ENCODE peak calls at places on chromosomes 5 and 9, in four cellular contexts. J, H, L and W are unnamed samples. For H3K4me1, the result is how much of the 10 kb centered on the place peaks cover.

GRCh38 chr5:83844320-83845068 is 123.8 kb upstream of the HAPLN1 start:
- DNase-seq in L (peak), J (peak), H (no peak), W (no peak)

GRCh38 chr5:38426986-38427950 is 129.2 kb downstream of the LIFR start:
- DNase-seq in H (no peak), J (no peak), L (no peak), W (no peak)

GRCh38 chr9:108272350-108272899 is 583.4 kb downstream of the ACTL7B start:
- DNase-seq in J (no peak), L (peak), H (no peak), W (peak)

GRCh38 chr9:127934248-127934647 is 3.4 kb downstream of the DPM2 start:
- DNase-seq in J (no peak), L (no peak), H (no peak), W (no peak)

GRCh38 chr5:73393606-73394489 is 54.7 kb downstream of the FOXD1 start:
- DNase-seq in H (no peak), L (no peak), J (no peak), W (no peak)

GRCh38 chr5:91378683-91379601 is 4.2 kb downstream of the ARRDC3 start:
- DNase-seq in H (no peak), J (no peak), L (peak), W (peak)

GRCh38 chr9:99822596-99823391 is 1.1 kb downstream of the NR4A3 start:
- DNase-seq in L (peak), H (peak), J (peak), W (peak)

GRCh38 chr9:99385814-99386279 is 163.8 kb downstream of the SEC61B start:
- DNase-seq in H (no peak), L (no peak), J (no peak), W (no peak)

GRCh38 chr5:108101105-108101504 is 280.8 kb downstream of the FBXL17 start:
- DNase-seq in L (no peak), H (no peak), J (no peak), W (no peak)

GRCh38 chr5:84301535-84301934 is 83.1 kb downstream of the EDIL3 start:
- DNase-seq in H (no peak), J (no peak), L (no peak), W (no peak)

GRCh38 chr9:98551511-98552286 is 157.0 kb downstream of the GABBR2 start:
- DNase-seq in L (no peak), J (no peak), H (no peak), W (no peak)

GRCh38 chr5:116769470-116769869 is 194.8 kb upstream of the SEMA6A start:
- DNase-seq in H (no peak), L (no peak), J (no peak), W (no peak)

GRCh38 chr9:92774274-92774673 is 9.6 kb upstream of the BICD2 start:
- DNase-seq in H (no peak), J (no peak), L (no peak), W (no peak)

GRCh38 chr5:2670856-2671404 is 80.5 kb downstream of the IRX2 start:
- DNase-seq in L (no peak), J (no peak), H (no peak), W (no peak)

GRCh38 chr5:93620487-93621339 is 37.7 kb downstream of the NR2F1 start:
- DNase-seq in H (peak), J (no peak), L (peak), W (peak)

GRCh38 chr5:1029270-1029944 is 20.8 kb downstream of the NKD2 start:
- DNase-seq in H (no peak), L (no peak), J (no peak), W (no peak)

GRCh38 chr5:125503958-125504357 is 757.5 kb upstream of the ZNF608 start:
- DNase-seq in J (no peak), L (no peak), H (no peak), W (no peak)

GRCh38 chr5:135008981-135009735 is 24.9 kb downstream of the PITX1 start:
- DNase-seq in J (no peak), H (no peak), L (no peak), W (no peak)

GRCh38 chr9:112764344-112764743 is 13.8 kb downstream of the SNX30 start:
- DNase-seq in L (no peak), J (no peak), H (no peak), W (no peak)

GRCh38 chr9:136609838-136610311 is 52.8 kb upstream of the EGFL7 start:
- DNase-seq in L (no peak), H (no peak), J (no peak), W (no peak)

GRCh38 chr5:161167001-161167765 is 315.2 kb upstream of the ATP10B start:
- DNase-seq in H (no peak), J (no peak), L (no peak), W (no peak)

GRCh38 chr5:37090781-37091180 is 158.4 kb downstream of the CPLANE1 start:
- DNase-seq in H (no peak), L (no peak), J (no peak), W (no peak)

GRCh38 chr5:3389471-3390026 is 206.1 kb upstream of the IRX1 start:
- DNase-seq in H (no peak), L (peak), J (no peak), W (no peak)

GRCh38 chr5:93622240-93622885 is 39.3 kb downstream of the NR2F1 start:
- DNase-seq in L (peak), J (no peak), H (peak), W (peak)

GRCh38 chr5:54611290-54611951 is 93.9 kb downstream of the SNX18 start:
- DNase-seq in J (no peak), H (no peak), L (no peak), W (no peak)

GRCh38 chr5:150521939-150522503 is 14.1 kb downstream of the NDST1 start:
- DNase-seq in H (no peak), L (no peak), J (no peak), W (no peak)
- H3K4me1 ChIP-seq in H (under half), L (under half), J (under half), W (under half)

GRCh38 chr9:121735792-121736130 is 84.3 kb downstream of the DAB2IP start:
- DNase-seq in J (no peak), L (peak), H (no peak), W (no peak)
- H3K4me1 ChIP-seq in J (under half), L (under half), H (under half), W (under half)

GRCh38 chr9:120396418-120396817 is 183.5 kb downstream of the CDK5RAP2 start:
- DNase-seq in H (no peak), J (no peak), L (no peak), W (no peak)
- H3K4me1 ChIP-seq in H (under half), J (under half), L (under half), W (under half)

GRCh38 chr5:111742595-111742994 is 14.4 kb downstream of the NREP start:
- DNase-seq in H (no peak), J (peak), L (no peak), W (no peak)

GRCh38 chr5:111745075-111745474 is 11.9 kb downstream of the NREP start:
- DNase-seq in J (no peak), L (no peak), H (no peak), W (no peak)

GRCh38 chr5:111743521-111743920 is 13.5 kb downstream of the NREP start:
- DNase-seq in H (no peak), J (no peak), L (no peak), W (no peak)

GRCh38 chr5:111743993-111744392 is 13.0 kb downstream of the NREP start:
- DNase-seq in L (no peak), J (no peak), H (no peak), W (no peak)

DNA sequence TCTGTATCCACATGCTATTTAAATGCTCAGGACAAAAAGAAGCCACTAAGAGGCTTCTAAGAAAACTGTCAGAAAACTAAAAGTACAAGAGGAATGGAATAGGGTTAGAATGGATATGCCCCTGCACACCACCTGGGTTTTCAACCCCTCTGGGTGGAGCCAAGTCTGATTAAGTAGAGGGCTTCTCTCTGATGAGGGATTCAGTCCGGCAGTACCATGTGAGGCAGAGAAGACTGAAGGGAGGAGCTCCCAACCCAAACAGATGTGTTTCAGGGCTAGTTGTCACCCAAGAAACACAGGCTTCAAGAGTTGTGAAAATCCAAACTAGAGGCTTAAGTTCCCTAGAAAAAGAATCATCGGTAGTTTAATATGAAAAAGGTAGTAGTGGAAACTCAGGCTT is 12.5 kb downstream of the NREP start:
- DNase-seq in L (no peak), H (no peak), J (peak), W (no peak)
- H3K4me1 ChIP-seq in L (half or more), H (under half), J (half or more), W (under half)

GRCh38 chr5:142998316-142998862 is 228.2 kb downstream of the ARHGAP26 start:
- DNase-seq in H (no peak), L (no peak), J (no peak), W (no peak)

GRCh38 chr5:142997586-142997985 is 227.4 kb downstream of the ARHGAP26 start:
- DNase-seq in H (no peak), J (no peak), L (no peak), W (no peak)

DNA sequence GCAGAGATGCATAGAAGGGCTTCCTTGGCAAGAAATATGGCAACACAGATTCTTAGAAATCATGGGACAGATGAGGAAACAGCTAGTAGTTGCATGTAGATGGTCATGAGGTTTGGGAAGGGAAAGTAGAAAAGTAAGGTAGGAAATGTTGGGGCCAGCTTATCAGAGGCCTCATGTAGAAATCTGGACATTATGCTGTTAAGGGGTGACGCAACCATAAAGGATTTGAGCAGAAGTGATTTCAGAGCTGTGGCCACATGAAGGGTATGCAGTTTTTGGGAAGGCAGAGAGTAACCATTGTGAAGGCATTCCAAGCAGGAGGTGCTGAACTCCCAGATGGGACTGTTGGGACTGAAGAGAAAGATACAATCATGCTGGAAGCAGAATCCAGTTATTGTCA is 224.1 kb downstream of the ARHGAP26 start:
- DNase-seq in L (no peak), J (no peak), H (no peak), W (no peak)
- H3K4me1 ChIP-seq in L (under half), J (under half), H (under half), W (under half)